ENCODE peak calls at places on chromosomes 1 and 21, in five cellular contexts. One of them, this sample, is unnamed.
A peak's percentile ranks its signal among the peaks of the same experiment; 100 is the strongest.

GRCh38 chr1:229171934-229172333 is 99.0 kb upstream of the RAB4A start:
- DNase-seq in neural progenitor cell: no peak
- DNase-seq in HTR-8/SVneo: no peak
- DNase-seq in NCI-H146: peak; percentile 77
- DNase-seq in lower lobe of right lung: no peak
- DNase-seq in this sample: no peak

GRCh38 chr21:46051379-46051770 is 46.5 kb upstream of the COL6A2 start:
- DNase-seq in NCI-H146: no peak
- DNase-seq in lower lobe of right lung: no peak
- DNase-seq in HTR-8/SVneo: no peak
- DNase-seq in neural progenitor cell: no peak
- DNase-seq in this sample: no peak

GRCh38 chr1:218459878-218460277 is 114.7 kb downstream of the TGFB2 start:
- DNase-seq in NCI-H146: peak; percentile 39
- DNase-seq in HTR-8/SVneo: peak; percentile 89
- DNase-seq in lower lobe of right lung: no peak
- DNase-seq in neural progenitor cell: peak; percentile 66
- DNase-seq in this sample: peak; percentile 93

GRCh38 chr1:8590696-8591351 is 226.6 kb downstream of the RERE start:
- DNase-seq in HTR-8/SVneo: no peak
- DNase-seq in NCI-H146: no peak
- DNase-seq in lower lobe of right lung: no peak
- DNase-seq in neural progenitor cell: no peak
- DNase-seq in this sample: no peak

GRCh38 chr1:94901841-94902240 is 25.1 kb downstream of the CNN3 start:
- DNase-seq in NCI-H146: peak; percentile 8
- DNase-seq in neural progenitor cell: no peak
- DNase-seq in HTR-8/SVneo: no peak
- DNase-seq in lower lobe of right lung: no peak
- DNase-seq in this sample: no peak

GRCh38 chr1:10529772-10530171 is 55.0 kb downstream of the PEX14 start:
- DNase-seq in lower lobe of right lung: no peak
- DNase-seq in NCI-H146: no peak
- DNase-seq in neural progenitor cell: peak; percentile 49
- DNase-seq in HTR-8/SVneo: no peak
- DNase-seq in this sample: no peak

GRCh38 chr1:38344705-38345104 is 298.1 kb upstream of the POU3F1 start:
- DNase-seq in NCI-H146: no peak
- DNase-seq in lower lobe of right lung: no peak
- DNase-seq in neural progenitor cell: peak; percentile 12
- DNase-seq in HTR-8/SVneo: no peak
- DNase-seq in this sample: no peak

GRCh38 chr1:199057284-199057683 is 418.4 kb downstream of the PTPRC start:
- DNase-seq in lower lobe of right lung: no peak
- DNase-seq in HTR-8/SVneo: no peak
- DNase-seq in neural progenitor cell: no peak
- DNase-seq in NCI-H146: no peak
- DNase-seq in this sample: no peak

GRCh38 chr1:183023146-183023600 is at the start of gene LAMC1:
- DNase-seq in lower lobe of right lung: peak; percentile 70
- DNase-seq in NCI-H146: peak; percentile 90
- DNase-seq in neural progenitor cell: peak; percentile 97
- DNase-seq in HTR-8/SVneo: peak; percentile 81
- DNase-seq in this sample: peak; percentile 90

GRCh38 chr1:44031051-44031899 is at the start of gene SLC6A9:
- DNase-seq in lower lobe of right lung: peak; percentile 70
- DNase-seq in neural progenitor cell: peak; percentile 86
- DNase-seq in HTR-8/SVneo: no peak
- DNase-seq in NCI-H146: peak; percentile 28
- DNase-seq in this sample: peak; percentile 84

GRCh38 chr1:53285969-53286760 is 41.7 kb downstream of the LRP8 start:
- DNase-seq in lower lobe of right lung: no peak
- DNase-seq in neural progenitor cell: no peak
- DNase-seq in NCI-H146: no peak
- DNase-seq in HTR-8/SVneo: no peak
- DNase-seq in this sample: no peak

GRCh38 chr1:205015241-205015640 is 27.8 kb upstream of the CNTN2 start:
- DNase-seq in neural progenitor cell: no peak
- DNase-seq in HTR-8/SVneo: no peak
- DNase-seq in lower lobe of right lung: no peak
- DNase-seq in NCI-H146: no peak
- DNase-seq in this sample: no peak

GRCh38 chr1:36769886-36770830 is 264.2 kb downstream of the GRIK3 start:
- DNase-seq in neural progenitor cell: no peak
- DNase-seq in HTR-8/SVneo: no peak
- DNase-seq in NCI-H146: no peak
- DNase-seq in lower lobe of right lung: no peak
- DNase-seq in this sample: no peak

GRCh38 chr1:26602378-26602959 is 72.9 kb downstream of the RPS6KA1 start:
- DNase-seq in NCI-H146: peak; percentile 42
- DNase-seq in neural progenitor cell: peak; percentile 60
- DNase-seq in lower lobe of right lung: no peak
- DNase-seq in HTR-8/SVneo: peak; percentile 41
- DNase-seq in this sample: peak; percentile 72

GRCh38 chr1:16971330-16972209 is 8.8 kb downstream of the MFAP2 start:
- DNase-seq in NCI-H146: peak; percentile 83
- DNase-seq in HTR-8/SVneo: no peak
- DNase-seq in lower lobe of right lung: no peak
- DNase-seq in neural progenitor cell: peak; percentile 85
- DNase-seq in this sample: peak; percentile 89

GRCh38 chr1:15186846-15187151 is 33.3 kb downstream of the TMEM51 start:
- DNase-seq in NCI-H146: no peak
- DNase-seq in lower lobe of right lung: no peak
- DNase-seq in neural progenitor cell: peak; percentile 43
- DNase-seq in HTR-8/SVneo: no peak
- DNase-seq in this sample: no peak

GRCh38 chr1:189151361-189151760 is 1326.3 kb downstream of the BRINP3 start:
- DNase-seq in HTR-8/SVneo: no peak
- DNase-seq in lower lobe of right lung: no peak
- DNase-seq in neural progenitor cell: no peak
- DNase-seq in NCI-H146: no peak
- DNase-seq in this sample: no peak

GRCh38 chr1:31639543-31639942 is 5.1 kb downstream of the PEF1 start:
- DNase-seq in NCI-H146: no peak
- DNase-seq in neural progenitor cell: no peak
- DNase-seq in HTR-8/SVneo: no peak
- DNase-seq in lower lobe of right lung: no peak
- DNase-seq in this sample: peak; percentile 54

GRCh38 chr1:243390315-243390875 is 134.6 kb downstream of the SDCCAG8 start:
- DNase-seq in NCI-H146: no peak
- DNase-seq in neural progenitor cell: no peak
- DNase-seq in lower lobe of right lung: no peak
- DNase-seq in HTR-8/SVneo: no peak
- DNase-seq in this sample: no peak

GRCh38 chr1:25774921-25775774 is 24.8 kb upstream of the SELENON start:
- DNase-seq in HTR-8/SVneo: no peak
- DNase-seq in lower lobe of right lung: no peak
- DNase-seq in neural progenitor cell: no peak
- DNase-seq in NCI-H146: peak; percentile 66
- DNase-seq in this sample: no peak

GRCh38 chr1:53376041-53376461 is 48.2 kb upstream of the LRP8 start:
- DNase-seq in HTR-8/SVneo: no peak
- DNase-seq in NCI-H146: no peak
- DNase-seq in neural progenitor cell: no peak
- DNase-seq in lower lobe of right lung: no peak
- DNase-seq in this sample: no peak

GRCh38 chr1:163202833-163203451 is at the start of gene RGS5:
- DNase-seq in neural progenitor cell: peak; percentile 77
- DNase-seq in NCI-H146: no peak
- DNase-seq in lower lobe of right lung: no peak
- DNase-seq in HTR-8/SVneo: no peak
- DNase-seq in this sample: peak; percentile 60

GRCh38 chr1:84143796-84144565 is at the start of gene PRKACB:
- DNase-seq in HTR-8/SVneo: no peak
- DNase-seq in NCI-H146: no peak
- DNase-seq in lower lobe of right lung: no peak
- DNase-seq in neural progenitor cell: no peak
- DNase-seq in this sample: peak; percentile 44

GRCh38 chr1:245791410-245792312 is 636.9 kb downstream of the KIF26B start:
- DNase-seq in NCI-H146: no peak
- DNase-seq in HTR-8/SVneo: no peak
- DNase-seq in lower lobe of right lung: no peak
- DNase-seq in neural progenitor cell: no peak
- DNase-seq in this sample: no peak

GRCh38 chr1:53946252-53947171 is at the start of gene LRRC42:
- DNase-seq in neural progenitor cell: peak; percentile 92
- DNase-seq in lower lobe of right lung: no peak
- DNase-seq in NCI-H146: no peak
- DNase-seq in HTR-8/SVneo: no peak
- DNase-seq in this sample: no peak

GRCh38 chr1:156383023-156383422 is 14.0 kb downstream of the RHBG start:
- DNase-seq in NCI-H146: peak; percentile 68
- DNase-seq in lower lobe of right lung: peak; percentile 57
- DNase-seq in neural progenitor cell: peak; percentile 88
- DNase-seq in HTR-8/SVneo: peak; percentile 69
- DNase-seq in this sample: peak; percentile 60

GRCh38 chr1:8472668-8473067 is 154.8 kb downstream of the SLC45A1 start:
- DNase-seq in NCI-H146: no peak
- DNase-seq in lower lobe of right lung: no peak
- DNase-seq in neural progenitor cell: no peak
- DNase-seq in HTR-8/SVneo: no peak
- DNase-seq in this sample: no peak

GRCh38 chr1:174984952-174985351 is 14.8 kb upstream of the CACYBP start:
- DNase-seq in neural progenitor cell: no peak
- DNase-seq in lower lobe of right lung: no peak
- DNase-seq in HTR-8/SVneo: no peak
- DNase-seq in NCI-H146: no peak
- DNase-seq in this sample: no peak

GRCh38 chr1:41935226-41935625 is 16.5 kb upstream of the HIVEP3 start:
- DNase-seq in lower lobe of right lung: no peak
- DNase-seq in neural progenitor cell: no peak
- DNase-seq in NCI-H146: peak; percentile 34
- DNase-seq in HTR-8/SVneo: no peak
- DNase-seq in this sample: peak; percentile 41

GRCh38 chr1:44784094-44785026 is 3.6 kb downstream of the BEST4 start:
- DNase-seq in HTR-8/SVneo: no peak
- DNase-seq in neural progenitor cell: peak; percentile 78
- DNase-seq in NCI-H146: peak; percentile 37
- DNase-seq in lower lobe of right lung: no peak
- DNase-seq in this sample: no peak